ENCODE peak calls at places on chromosomes 16 and 17, in seven cellular contexts. B is activated naive CD4-positive, alpha-beta T cell treated with anti-CD3 and anti-CD28 coated beads, Interleukin-2, amount 10 ng/mL, durations not matched to agents 7 days and 5 days; S is SHP77; N is head of caudate nucleus; D is activated naive CD8-positive, alpha-beta T cell treated with anti-CD3 and anti-CD28 coated beads, Interleukin-2, amount 10 ng/mL, durations not matched to agents 7 days and 5 days; E is psoas muscle; K is EH. Y is an unnamed sample.

GRCh38 chr16:69273009-69273408 is 38.1 kb upstream of the VPS4A start:
- DNase-seq in N (no peak), D (no peak), K (peak), S (no peak), B (no peak), E (no peak), Y (no peak)

GRCh38 chr17:75507712-75508111 is 7.6 kb downstream of the CASKIN2 start:
- DNase-seq in S (no peak), E (no peak), N (peak), B (no peak), D (no peak), K (no peak), Y (no peak)

GRCh38 chr17:77404812-77405581 is 264.2 kb downstream of the SEC14L1 start:
- DNase-seq in K (peak), E (no peak), N (no peak), S (no peak), D (peak), B (peak), Y (no peak)

GRCh38 chr17:57860414-57860999 is 10.7 kb upstream of the MRPS23 start:
- DNase-seq in B (peak), K (no peak), E (no peak), S (no peak), N (no peak), D (no peak), Y (no peak)

GRCh38 chr16:4675864-4676786 is 17.2 kb upstream of the NUDT16L1 start:
- DNase-seq in N (no peak), E (no peak), S (no peak), B (peak), D (peak), K (no peak), Y (no peak)

GRCh38 chr16:29835926-29836325 is 15.7 kb downstream of the MVP start:
- DNase-seq in S (no peak), D (no peak), B (no peak), K (no peak), N (no peak), E (no peak), Y (no peak)

GRCh38 chr16:75550211-75550662 is 5.8 kb downstream of the TMEM231 start:
- DNase-seq in S (peak), D (no peak), E (no peak), B (peak), N (peak), K (peak), Y (peak)

GRCh38 chr16:67006930-67007658 is 18.7 kb downstream of the CES4A start:
- DNase-seq in D (no peak), S (no peak), E (no peak), N (no peak), B (no peak), K (peak), Y (no peak)

GRCh38 chr16:84481051-84481735 is 23.3 kb downstream of the MEAK7 start:
- DNase-seq in N (peak), D (peak), K (no peak), S (no peak), E (no peak), B (no peak), Y (no peak)

GRCh38 chr16:56841233-56841632 is 23.8 kb upstream of the SLC12A3 start:
- DNase-seq in S (no peak), N (no peak), K (peak), E (no peak), D (no peak), B (no peak), Y (no peak)

GRCh38 chr16:87470332-87470731 is 22.5 kb downstream of the ZCCHC14 start:
- DNase-seq in B (no peak), D (no peak), E (no peak), N (no peak), K (peak), S (no peak), Y (no peak)

GRCh38 chr16:10984509-10984908 is 40.1 kb downstream of the CLEC16A start:
- DNase-seq in N (no peak), E (no peak), S (no peak), D (no peak), K (peak), B (no peak), Y (no peak)

GRCh38 chr16:31194898-31195297 is 7.7 kb downstream of the PYCARD start:
- DNase-seq in B (no peak), N (no peak), K (no peak), D (no peak), E (no peak), S (no peak), Y (no peak)

GRCh38 chr17:17911003-17911613 is 61.1 kb downstream of the TOM1L2 start:
- DNase-seq in S (no peak), E (no peak), D (no peak), N (no peak), B (no peak), K (no peak), Y (no peak)

GRCh38 chr16:17359778-17360177 is 111.0 kb downstream of the XYLT1 start:
- DNase-seq in E (no peak), S (no peak), K (peak), N (no peak), D (no peak), B (peak), Y (no peak)

GRCh38 chr16:70661918-70662641 is 15.7 kb downstream of the IL34 start:
- DNase-seq in D (no peak), E (no peak), K (peak), S (no peak), B (no peak), N (peak), Y (no peak)

GRCh38 chr17:80779961-80780380 is 211.7 kb upstream of the CHMP6 start:
- DNase-seq in D (no peak), K (peak), S (no peak), N (no peak), B (no peak), E (no peak), Y (no peak)

GRCh38 chr16:86512860-86513470 is 2.6 kb downstream of the FOXF1 start:
- DNase-seq in N (no peak), S (no peak), K (no peak), B (no peak), E (no peak), D (no peak), Y (no peak)

GRCh38 chr16:3022208-3022696 is 1.5 kb downstream of the HCFC1R1 start:
- DNase-seq in K (peak), N (peak), D (peak), E (peak), S (no peak), B (peak), Y (peak)

GRCh38 chr16:52906271-52906670 is 146.4 kb downstream of the CHD9NB start:
- DNase-seq in N (no peak), S (no peak), K (no peak), E (no peak), B (no peak), D (no peak), Y (no peak)

GRCh38 chr17:28726912-28727726 is 1.1 kb upstream of the TLCD1 start:
- DNase-seq in E (peak), B (peak), S (peak), D (peak), N (peak), K (peak), Y (peak)

GRCh38 chr17:32258383-32259121 is 7.1 kb upstream of the RHBDL3 start:
- DNase-seq in D (no peak), E (no peak), B (no peak), S (no peak), N (no peak), K (no peak), Y (no peak)

GRCh38 chr17:48246623-48247022 is 139.1 kb downstream of the SNX11 start:
- DNase-seq in B (no peak), S (no peak), N (no peak), D (no peak), K (peak), E (no peak), Y (no peak)

GRCh38 chr16:71460246-71460645 is 1.8 kb downstream of the ZNF23 start:
- DNase-seq in B (no peak), E (no peak), S (no peak), D (no peak), N (no peak), K (peak), Y (no peak)

Y was measured in DMS53.